ENCODE peak calls at places on chromosomes 6 and 20, in ten cellular contexts. O is CD4-positive, alpha-beta memory T cell; T is adipocyte; I is activated T-helper 2 cell treated with anti-CD3 and anti-CD28 coated beads, Interferon-gamma antibody, Interleukin-2, Interleukin-4, amounts not matched to agents 10 μg/mL and 5 μg/mL and 100 μg/mL, durations not matched to agents 14 hours and 24 hours and 36 hours; F is GM12891; V is choroid plexus epithelial cell; Y is H4; C is mucosa of descending colon; X is GM19239; H is stimulated activated CD4-positive, alpha-beta T cell treated with anti-CD3 and anti-CD28 coated beads, Interleukin-4, amount 100 ng/mL, for 48 hours. N is an unnamed sample.

GRCh38 chr6:115004982-115005381 is 662.2 kb upstream of the HS3ST5 start:
- DNase-seq in I (no peak), F (no peak), V (no peak), Y (no peak), T (peak; percentile 87), O (no peak), H (no peak), C (no peak), X (no peak), N (no peak)

GRCh38 chr6:111150577-111150976 is 63.3 kb downstream of the SLC16A10 start:
- DNase-seq in C (no peak), O (no peak), H (no peak), I (no peak), F (no peak), X (no peak), T (no peak), Y (no peak), V (no peak), N (no peak)

GRCh38 chr6:11208267-11208666 is 24.2 kb downstream of the NEDD9 start:
- DNase-seq in O (no peak), C (no peak), F (no peak), T (no peak), X (no peak), I (no peak), Y (no peak), H (no peak), V (no peak), N (no peak)

GRCh38 chr20:53454675-53455276 is 138.9 kb downstream of the ZNF217 start:
- DNase-seq in V (no peak), I (no peak), O (no peak), F (no peak), H (no peak), T (no peak), C (no peak), Y (no peak), X (no peak), N (no peak)

GRCh38 chr6:74356385-74356784 is 660.4 kb downstream of the CD109 start:
- DNase-seq in F (no peak), O (no peak), V (peak; percentile 15), Y (peak; percentile 12), T (peak; percentile 40), C (no peak), H (no peak), X (no peak), I (no peak), N (no peak)

GRCh38 chr6:109939654-109940053 is 38.5 kb upstream of the GPR6 start:
- DNase-seq in H (no peak), Y (peak; percentile 61), O (no peak), V (no peak), C (no peak), T (no peak), X (no peak), I (no peak), F (no peak), N (no peak)

GRCh38 chr20:17971571-17972013 is 2.8 kb downstream of the MGME1 start:
- DNase-seq in I (no peak), F (no peak), X (no peak), H (no peak), C (no peak), V (peak; percentile 85), T (peak; percentile 58), O (no peak), Y (no peak), N (no peak)

GRCh38 chr6:83758533-83758932 is 49.6 kb upstream of the SNAP91 start:
- DNase-seq in F (no peak), V (no peak), O (no peak), Y (no peak), I (no peak), X (no peak), C (no peak), H (no peak), T (no peak), N (no peak)

GRCh38 chr20:49685809-49686208 is 27.9 kb downstream of the B4GALT5 start:
- DNase-seq in V (peak; percentile 64), O (no peak), X (no peak), C (no peak), H (no peak), T (peak; percentile 60), Y (peak; percentile 33), F (no peak), I (no peak), N (no peak)

GRCh38 chr6:8193541-8193940 is 91.2 kb upstream of the EEF1E1 start:
- DNase-seq in F (no peak), H (no peak), V (peak; percentile 18), O (no peak), X (no peak), I (no peak), T (no peak), C (no peak), Y (no peak), N (no peak)

GRCh38 chr20:31842471-31843157 is 2.8 kb downstream of the FOXS1 start:
- DNase-seq in H (no peak), O (no peak), Y (no peak), F (no peak), I (no peak), V (peak; percentile 94), C (no peak), T (peak; percentile 40), X (no peak), N (no peak)

GRCh38 chr20:23287366-23288190 is 63.0 kb upstream of the NXT1 start:
- DNase-seq in X (no peak), F (no peak), Y (no peak), O (no peak), I (no peak), T (no peak), C (no peak), V (no peak), H (no peak), N (no peak)

GRCh38 chr6:33827546-33828451 is 24.0 kb upstream of the MLN start:
- DNase-seq in I (no peak), C (no peak), T (no peak), O (no peak), H (no peak), F (no peak), X (no peak), V (peak; percentile 80), Y (no peak), N (no peak)

GRCh38 chr6:11975353-11975977 is 36.6 kb upstream of the HIVEP1 start:
- DNase-seq in O (no peak), H (peak; percentile 6), I (peak; percentile 15), F (peak; percentile 27), Y (no peak), X (peak; percentile 59), T (no peak), C (peak; percentile 29), V (no peak), N (peak; percentile 26)

GRCh38 chr6:4327841-4328240 is 192.5 kb upstream of the ECI2 start:
- DNase-seq in H (no peak), T (no peak), C (no peak), O (no peak), V (no peak), Y (no peak), F (no peak), X (no peak), I (no peak), N (no peak)